ENCODE peak calls at places on chromosome 9, in four cellular contexts. I, X, N and O are unnamed samples.

GRCh38 chr9:113541019-113541900 is 77.7 kb downstream of the RGS3 start:
- DNase-seq in I (no peak), X (no peak), N (no peak), O (peak)

GRCh38 chr9:125763373-125763772 is 16.2 kb downstream of the PBX3 start:
- DNase-seq in I (no peak), X (no peak), N (no peak), O (no peak)

GRCh38 chr9:3004572-3004971 is 160.7 kb upstream of the PUM3 start:
- DNase-seq in I (no peak), X (no peak), N (no peak), O (no peak)

GRCh38 chr9:129482521-129483466 is 138.1 kb downstream of the C9orf50 start:
- DNase-seq in I (peak), X (no peak), N (no peak), O (peak)

GRCh38 chr9:133421615-133422542 is at the start of gene ADAMTS13:
- DNase-seq in I (no peak), X (no peak), N (no peak), O (no peak)

GRCh38 chr9:16417101-16417500 is 453.4 kb downstream of the BNC2 start:
- DNase-seq in I (no peak), X (no peak), N (no peak), O (no peak)

GRCh38 chr9:121674952-121675351 is 23.5 kb downstream of the DAB2IP start:
- DNase-seq in I (no peak), X (no peak), N (no peak), O (no peak)

GRCh38 chr9:105656131-105656921 is 5.9 kb upstream of the TAL2 start:
- DNase-seq in I (no peak), X (no peak), N (no peak), O (no peak)

GRCh38 chr9:129486496-129487306 is 134.2 kb downstream of the C9orf50 start:
- DNase-seq in I (no peak), X (no peak), N (no peak), O (no peak)

GRCh38 chr9:129336130-129336528 is 158.1 kb upstream of the IER5L start:
- DNase-seq in I (no peak), X (no peak), N (no peak), O (no peak)

GRCh38 chr9:13500034-13500433 is 220.5 kb upstream of the MPDZ start:
- DNase-seq in I (no peak), X (no peak), N (no peak), O (no peak)

GRCh38 chr9:99109522-99109921 is 4.6 kb downstream of the TGFBR1 start:
- DNase-seq in I (no peak), X (peak), N (no peak), O (peak)

GRCh38 chr9:121853617-121854395 is 202.4 kb downstream of the DAB2IP start:
- DNase-seq in I (no peak), X (no peak), N (no peak), O (no peak)

GRCh38 chr9:18149457-18150011 is 324.4 kb upstream of the ADAMTSL1 start:
- DNase-seq in I (no peak), X (no peak), N (no peak), O (no peak)
- TF ChIP-seq CTCF in I (peak), X (no peak), N (no peak), O (no peak)

GRCh38 chr9:117746263-117746662 is 42.1 kb downstream of the TLR4 start:
- DNase-seq in I (no peak), X (no peak), N (no peak), O (no peak)
- TF ChIP-seq CTCF in I (no peak), X (no peak), N (no peak), O (no peak)

GRCh38 chr9:5651246-5651645 is 22.3 kb downstream of the RIC1 start:
- DNase-seq in I (no peak), X (no peak), N (no peak), O (no peak)
- TF ChIP-seq CTCF in I (no peak), X (no peak), N (no peak), O (no peak)

GRCh38 chr9:86637515-86637914 is 283.3 kb upstream of the TUT7 start:
- DNase-seq in I (no peak), X (no peak), N (no peak), O (no peak)
- TF ChIP-seq CTCF in I (peak), X (peak), N (no peak), O (peak)

DNA sequence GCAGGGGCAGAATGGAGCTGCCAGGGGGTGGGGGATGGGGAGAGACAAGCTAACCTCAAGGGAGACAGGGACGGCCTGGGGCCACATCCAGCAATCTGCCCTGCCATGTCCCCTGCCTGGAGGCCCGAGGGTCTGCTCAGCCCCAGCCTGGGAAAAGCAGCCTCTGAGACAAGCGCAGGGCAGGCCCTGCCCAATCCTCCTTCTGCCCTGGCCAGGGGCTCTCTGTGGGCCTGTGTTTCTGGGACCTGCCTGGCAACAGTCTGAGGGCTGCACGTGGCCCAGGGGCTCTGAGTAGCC is 13.9 kb upstream of the QSOX2 start:
- DNase-seq in I (no peak), X (no peak), N (no peak), O (no peak)
- TF ChIP-seq CTCF in I (no peak), X (no peak), N (no peak), O (no peak)

GRCh38 chr9:72211047-72211446 is 61.8 kb downstream of the GDA start:
- DNase-seq in I (no peak), X (no peak), N (no peak), O (no peak)
- TF ChIP-seq CTCF in I (no peak), X (no peak), N (no peak), O (no peak)